ENCODE peak calls at places on chromosome 2, in four cellular contexts. M, R, P and G are unnamed samples.

GRCh38 chr2:216536725-216537124 is 38.1 kb downstream of the RPL37A start:
- DNase-seq in M (no peak), R (peak; percentile 59), P (no peak), G (no peak)

GRCh38 chr2:191582355-191582754 is 95.6 kb upstream of the NABP1 start:
- DNase-seq in M (peak; percentile 76), R (no peak), P (no peak), G (no peak)

GRCh38 chr2:36461039-36461681 is 105.6 kb downstream of the CRIM1 start:
- DNase-seq in M (no peak), R (no peak), P (no peak), G (peak; percentile 85)

GRCh38 chr2:121081701-121082100 is 203.3 kb downstream of the TFCP2L1 start:
- DNase-seq in M (no peak), R (no peak), P (no peak), G (no peak)

GRCh38 chr2:188314314-188315054 is 22.8 kb downstream of the GULP1 start:
- DNase-seq in M (no peak), R (no peak), P (no peak), G (no peak)

GRCh38 chr2:60553992-60554648 is 666 bp upstream of the BCL11A start:
- DNase-seq in M (no peak), R (no peak), P (no peak), G (no peak)

GRCh38 chr2:192413812-192414424 is 219.2 kb upstream of the TMEFF2 start:
- DNase-seq in M (no peak), R (no peak), P (no peak), G (no peak)

GRCh38 chr2:172743143-172743542 is 7.5 kb downstream of the RAPGEF4 start:
- DNase-seq in M (no peak), R (no peak), P (no peak), G (no peak)

GRCh38 chr2:39728941-39729351 is 50.1 kb downstream of the THUMPD2 start:
- DNase-seq in M (peak; percentile 45), R (peak; percentile 23), P (no peak), G (no peak)

GRCh38 chr2:37061770-37062169 is 22.4 kb downstream of the HEATR5B start:
- DNase-seq in M (no peak), R (no peak), P (no peak), G (no peak)

GRCh38 chr2:235675678-235676535 is 182.1 kb downstream of the AGAP1 start:
- DNase-seq in M (no peak), R (no peak), P (no peak), G (no peak)

GRCh38 chr2:55061534-55062344 is 11.5 kb upstream of the RTN4 start:
- DNase-seq in M (no peak), R (no peak), P (no peak), G (no peak)

GRCh38 chr2:151560289-151560688 is 150.6 kb downstream of the RIF1 start:
- DNase-seq in M (no peak), R (peak; percentile 49), P (no peak), G (no peak)

GRCh38 chr2:127106457-127106997 is 427 bp downstream of the BIN1 start:
- DNase-seq in M (no peak), R (no peak), P (no peak), G (no peak)

GRCh38 chr2:159326569-159327255 is 40.2 kb upstream of the WDSUB1 start:
- DNase-seq in M (no peak), R (no peak), P (no peak), G (no peak)

GRCh38 chr2:172389685-172390339 is 37.6 kb upstream of the ITGA6 start:
- DNase-seq in M (no peak), R (no peak), P (no peak), G (no peak)

GRCh38 chr2:174771631-174772491 is 7.6 kb upstream of the CHRNA1 start:
- DNase-seq in M (peak; percentile 71), R (peak; percentile 83), P (peak; percentile 41), G (peak; percentile 47)

GRCh38 chr2:218871345-218872302 is 9.0 kb upstream of the WNT10A start:
- DNase-seq in M (no peak), R (no peak), P (no peak), G (no peak)

GRCh38 chr2:118062048-118062447 is 26.2 kb upstream of the INSIG2 start:
- DNase-seq in M (no peak), R (no peak), P (no peak), G (no peak)